ENCODE peak calls at places on chromosome 14, in seven cellular contexts. One of them, this sample, is unnamed. For H3K27me3, the result is how much of the 10 kb centered on the place peaks cover.

GRCh38 chr14:89493877-89494634 is 77.0 kb upstream of the FOXN3 start:
- DNase-seq in HCT116: no peak
- DNase-seq in effector memory CD4-positive, alpha-beta T cell: no peak
- DNase-seq in pancreas: no peak
- DNase-seq in breast epithelium: no peak
- DNase-seq in naive thymus-derived CD4-positive, alpha-beta T cell: no peak
- DNase-seq in brain microvascular endothelial cell: peak
- DNase-seq in this sample: no peak

GRCh38 chr14:92645841-92646478 is 102.5 kb downstream of the LGMN start:
- DNase-seq in brain microvascular endothelial cell: no peak
- DNase-seq in naive thymus-derived CD4-positive, alpha-beta T cell: no peak
- DNase-seq in pancreas: no peak
- DNase-seq in breast epithelium: no peak
- DNase-seq in HCT116: no peak
- DNase-seq in effector memory CD4-positive, alpha-beta T cell: no peak
- DNase-seq in this sample: no peak

GRCh38 chr14:24171422-24172260 is at the start of gene REC8:
- DNase-seq in effector memory CD4-positive, alpha-beta T cell: peak
- DNase-seq in pancreas: peak
- DNase-seq in brain microvascular endothelial cell: peak
- DNase-seq in HCT116: no peak
- DNase-seq in naive thymus-derived CD4-positive, alpha-beta T cell: peak
- DNase-seq in breast epithelium: no peak
- DNase-seq in this sample: no peak

GRCh38 chr14:61387076-61387475 is 65.7 kb downstream of the PRKCH start:
- DNase-seq in naive thymus-derived CD4-positive, alpha-beta T cell: no peak
- DNase-seq in HCT116: no peak
- DNase-seq in pancreas: no peak
- DNase-seq in effector memory CD4-positive, alpha-beta T cell: no peak
- DNase-seq in breast epithelium: no peak
- DNase-seq in brain microvascular endothelial cell: no peak
- DNase-seq in this sample: no peak

GRCh38 chr14:71322660-71323250 is 415.5 kb downstream of the PCNX1 start:
- DNase-seq in effector memory CD4-positive, alpha-beta T cell: no peak
- DNase-seq in naive thymus-derived CD4-positive, alpha-beta T cell: peak
- DNase-seq in pancreas: no peak
- DNase-seq in HCT116: no peak
- DNase-seq in brain microvascular endothelial cell: peak
- DNase-seq in breast epithelium: no peak
- DNase-seq in this sample: no peak

GRCh38 chr14:56002876-56003625 is 115.2 kb upstream of the PELI2 start:
- DNase-seq in breast epithelium: no peak
- DNase-seq in HCT116: no peak
- DNase-seq in pancreas: no peak
- DNase-seq in brain microvascular endothelial cell: no peak
- DNase-seq in naive thymus-derived CD4-positive, alpha-beta T cell: peak
- DNase-seq in effector memory CD4-positive, alpha-beta T cell: peak
- DNase-seq in this sample: no peak

GRCh38 chr14:54549862-54550261 is 17.1 kb upstream of the SAMD4A start:
- DNase-seq in brain microvascular endothelial cell: no peak
- DNase-seq in effector memory CD4-positive, alpha-beta T cell: no peak
- DNase-seq in HCT116: no peak
- DNase-seq in breast epithelium: no peak
- DNase-seq in pancreas: no peak
- DNase-seq in naive thymus-derived CD4-positive, alpha-beta T cell: no peak
- DNase-seq in this sample: no peak

GRCh38 chr14:81400852-81401251 is 728 bp upstream of the STON2 start:
- DNase-seq in pancreas: no peak
- DNase-seq in brain microvascular endothelial cell: peak
- DNase-seq in breast epithelium: peak
- DNase-seq in naive thymus-derived CD4-positive, alpha-beta T cell: no peak
- DNase-seq in effector memory CD4-positive, alpha-beta T cell: no peak
- DNase-seq in HCT116: peak
- DNase-seq in this sample: peak

GRCh38 chr14:91350813-91351507 is 66.7 kb downstream of the CCDC88C start:
- DNase-seq in brain microvascular endothelial cell: peak
- DNase-seq in breast epithelium: no peak
- DNase-seq in HCT116: no peak
- DNase-seq in pancreas: no peak
- DNase-seq in effector memory CD4-positive, alpha-beta T cell: peak
- DNase-seq in naive thymus-derived CD4-positive, alpha-beta T cell: peak
- DNase-seq in this sample: no peak

GRCh38 chr14:30861200-30861599 is 13.2 kb upstream of the COCH start:
- DNase-seq in pancreas: no peak
- DNase-seq in effector memory CD4-positive, alpha-beta T cell: no peak
- DNase-seq in brain microvascular endothelial cell: no peak
- DNase-seq in naive thymus-derived CD4-positive, alpha-beta T cell: no peak
- DNase-seq in breast epithelium: no peak
- DNase-seq in HCT116: no peak
- DNase-seq in this sample: no peak

GRCh38 chr14:51203881-51204280 is 36.2 kb upstream of the TMX1 start:
- DNase-seq in HCT116: no peak
- DNase-seq in effector memory CD4-positive, alpha-beta T cell: no peak
- DNase-seq in pancreas: no peak
- DNase-seq in naive thymus-derived CD4-positive, alpha-beta T cell: no peak
- DNase-seq in brain microvascular endothelial cell: no peak
- DNase-seq in breast epithelium: no peak
- DNase-seq in this sample: no peak

GRCh38 chr14:69056389-69056788 is 77.3 kb upstream of the ACTN1 start:
- DNase-seq in breast epithelium: no peak
- DNase-seq in naive thymus-derived CD4-positive, alpha-beta T cell: peak
- DNase-seq in HCT116: peak
- DNase-seq in brain microvascular endothelial cell: peak
- DNase-seq in effector memory CD4-positive, alpha-beta T cell: no peak
- DNase-seq in pancreas: no peak
- DNase-seq in this sample: no peak

GRCh38 chr14:31897581-31898186 is 179.4 kb upstream of the ARHGAP5 start:
- DNase-seq in naive thymus-derived CD4-positive, alpha-beta T cell: no peak
- DNase-seq in HCT116: no peak
- DNase-seq in effector memory CD4-positive, alpha-beta T cell: no peak
- DNase-seq in pancreas: no peak
- DNase-seq in brain microvascular endothelial cell: no peak
- DNase-seq in breast epithelium: no peak
- DNase-seq in this sample: no peak

GRCh38 chr14:93040443-93040842 is 75.3 kb downstream of the ITPK1 start:
- DNase-seq in naive thymus-derived CD4-positive, alpha-beta T cell: no peak
- DNase-seq in breast epithelium: no peak
- DNase-seq in HCT116: no peak
- DNase-seq in pancreas: peak
- DNase-seq in brain microvascular endothelial cell: no peak
- DNase-seq in effector memory CD4-positive, alpha-beta T cell: no peak
- DNase-seq in this sample: peak

GRCh38 chr14:33737446-33737845 is 213.4 kb downstream of the EGLN3 start:
- DNase-seq in breast epithelium: no peak
- DNase-seq in effector memory CD4-positive, alpha-beta T cell: no peak
- DNase-seq in naive thymus-derived CD4-positive, alpha-beta T cell: no peak
- DNase-seq in pancreas: no peak
- DNase-seq in brain microvascular endothelial cell: peak
- DNase-seq in HCT116: no peak
- DNase-seq in this sample: no peak

GRCh38 chr14:99688210-99688581 is 4.1 kb downstream of the CYP46A1 start:
- DNase-seq in breast epithelium: peak
- DNase-seq in brain microvascular endothelial cell: no peak
- DNase-seq in HCT116: no peak
- DNase-seq in naive thymus-derived CD4-positive, alpha-beta T cell: no peak
- DNase-seq in effector memory CD4-positive, alpha-beta T cell: no peak
- DNase-seq in pancreas: no peak
- DNase-seq in this sample: no peak

GRCh38 chr14:61452452-61452851 is 131.1 kb downstream of the PRKCH start:
- DNase-seq in brain microvascular endothelial cell: no peak
- DNase-seq in HCT116: no peak
- DNase-seq in naive thymus-derived CD4-positive, alpha-beta T cell: peak
- DNase-seq in effector memory CD4-positive, alpha-beta T cell: peak
- DNase-seq in pancreas: no peak
- DNase-seq in breast epithelium: no peak
- DNase-seq in this sample: no peak

GRCh38 chr14:68444449-68445168 is 348.3 kb downstream of the ZFP36L1 start:
- DNase-seq in breast epithelium: peak
- DNase-seq in effector memory CD4-positive, alpha-beta T cell: no peak
- DNase-seq in HCT116: no peak
- DNase-seq in naive thymus-derived CD4-positive, alpha-beta T cell: no peak
- DNase-seq in brain microvascular endothelial cell: no peak
- DNase-seq in pancreas: peak
- DNase-seq in this sample: peak

DNA sequence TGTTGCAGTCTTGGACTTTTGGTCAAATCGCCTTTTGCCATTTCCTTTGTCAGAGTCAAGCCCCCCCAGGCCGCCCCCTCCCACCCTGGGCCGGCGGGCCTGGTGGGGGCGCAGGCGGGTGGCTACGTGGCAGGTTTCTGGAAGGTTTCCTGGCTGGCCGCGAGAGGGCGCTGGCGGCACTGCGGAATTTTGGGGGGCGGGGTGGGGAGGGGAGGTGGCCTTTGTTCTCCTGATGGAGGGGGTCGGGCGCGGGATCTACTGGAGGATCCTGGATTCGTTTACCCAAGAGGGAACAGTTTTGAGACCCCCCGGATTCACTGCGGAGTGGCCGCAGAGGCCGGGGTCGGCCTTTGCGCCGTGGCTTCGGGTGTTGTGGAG is 1.2 kb downstream of the MEG3 start:
- DNase-seq in pancreas: no peak
- DNase-seq in brain microvascular endothelial cell: no peak
- DNase-seq in HCT116: no peak
- DNase-seq in naive thymus-derived CD4-positive, alpha-beta T cell: no peak
- DNase-seq in effector memory CD4-positive, alpha-beta T cell: no peak
- DNase-seq in breast epithelium: no peak
- DNase-seq in this sample: no peak
- H3K4me3 ChIP-seq in pancreas: peak
- H3K4me3 ChIP-seq in brain microvascular endothelial cell: peak
- H3K4me3 ChIP-seq in HCT116: no peak
- H3K4me3 ChIP-seq in naive thymus-derived CD4-positive, alpha-beta T cell: no peak
- H3K4me3 ChIP-seq in effector memory CD4-positive, alpha-beta T cell: no peak
- H3K4me3 ChIP-seq in breast epithelium: peak
- H3K4me3 ChIP-seq in this sample: peak

GRCh38 chr14:97218713-97219355 is 421.7 kb downstream of the VRK1 start:
- DNase-seq in pancreas: peak
- DNase-seq in HCT116: no peak
- DNase-seq in breast epithelium: no peak
- DNase-seq in effector memory CD4-positive, alpha-beta T cell: no peak
- DNase-seq in brain microvascular endothelial cell: no peak
- DNase-seq in naive thymus-derived CD4-positive, alpha-beta T cell: peak
- DNase-seq in this sample: no peak

GRCh38 chr14:97218336-97218712 is 421.1 kb downstream of the VRK1 start:
- DNase-seq in pancreas: no peak
- DNase-seq in breast epithelium: no peak
- DNase-seq in effector memory CD4-positive, alpha-beta T cell: no peak
- DNase-seq in HCT116: no peak
- DNase-seq in naive thymus-derived CD4-positive, alpha-beta T cell: peak
- DNase-seq in brain microvascular endothelial cell: no peak
- DNase-seq in this sample: no peak

GRCh38 chr14:97217094-97217885 is 420.1 kb downstream of the VRK1 start:
- DNase-seq in brain microvascular endothelial cell: no peak
- DNase-seq in HCT116: no peak
- DNase-seq in effector memory CD4-positive, alpha-beta T cell: no peak
- DNase-seq in breast epithelium: no peak
- DNase-seq in pancreas: no peak
- DNase-seq in naive thymus-derived CD4-positive, alpha-beta T cell: no peak
- DNase-seq in this sample: no peak

GRCh38 chr14:97221572-97221971 is 424.4 kb downstream of the VRK1 start:
- DNase-seq in effector memory CD4-positive, alpha-beta T cell: no peak
- DNase-seq in brain microvascular endothelial cell: no peak
- DNase-seq in naive thymus-derived CD4-positive, alpha-beta T cell: no peak
- DNase-seq in breast epithelium: no peak
- DNase-seq in pancreas: no peak
- DNase-seq in HCT116: no peak
- DNase-seq in this sample: no peak

GRCh38 chr14:97219356-97220017 is 422.3 kb downstream of the VRK1 start:
- DNase-seq in breast epithelium: no peak
- DNase-seq in effector memory CD4-positive, alpha-beta T cell: no peak
- DNase-seq in pancreas: no peak
- DNase-seq in brain microvascular endothelial cell: no peak
- DNase-seq in HCT116: no peak
- DNase-seq in naive thymus-derived CD4-positive, alpha-beta T cell: peak
- DNase-seq in this sample: no peak
- H3K27me3 ChIP-seq in breast epithelium: under half
- H3K27me3 ChIP-seq in effector memory CD4-positive, alpha-beta T cell: under half
- H3K27me3 ChIP-seq in pancreas: under half
- H3K27me3 ChIP-seq in brain microvascular endothelial cell: under half
- H3K27me3 ChIP-seq in HCT116: under half
- H3K27me3 ChIP-seq in naive thymus-derived CD4-positive, alpha-beta T cell: under half
- H3K27me3 ChIP-seq in this sample: under half

GRCh38 chr14:74942608-74943007 is 12.8 kb downstream of the PGF start:
- DNase-seq in effector memory CD4-positive, alpha-beta T cell: no peak
- DNase-seq in brain microvascular endothelial cell: no peak
- DNase-seq in pancreas: no peak
- DNase-seq in naive thymus-derived CD4-positive, alpha-beta T cell: peak
- DNase-seq in breast epithelium: no peak
- DNase-seq in HCT116: no peak
- DNase-seq in this sample: no peak
- H3K4me3 ChIP-seq in effector memory CD4-positive, alpha-beta T cell: no peak
- H3K4me3 ChIP-seq in brain microvascular endothelial cell: no peak
- H3K4me3 ChIP-seq in pancreas: no peak
- H3K4me3 ChIP-seq in naive thymus-derived CD4-positive, alpha-beta T cell: peak
- H3K4me3 ChIP-seq in breast epithelium: no peak
- H3K4me3 ChIP-seq in HCT116: no peak
- H3K4me3 ChIP-seq in this sample: no peak

GRCh38 chr14:59788176-59788575 is 82.4 kb downstream of the RTN1 start:
- DNase-seq in effector memory CD4-positive, alpha-beta T cell: no peak
- DNase-seq in pancreas: no peak
- DNase-seq in brain microvascular endothelial cell: no peak
- DNase-seq in naive thymus-derived CD4-positive, alpha-beta T cell: no peak
- DNase-seq in breast epithelium: no peak
- DNase-seq in HCT116: no peak
- DNase-seq in this sample: no peak
- H3K27me3 ChIP-seq in effector memory CD4-positive, alpha-beta T cell: under half
- H3K27me3 ChIP-seq in pancreas: under half
- H3K27me3 ChIP-seq in brain microvascular endothelial cell: under half
- H3K27me3 ChIP-seq in naive thymus-derived CD4-positive, alpha-beta T cell: under half
- H3K27me3 ChIP-seq in breast epithelium: under half
- H3K27me3 ChIP-seq in HCT116: under half
- H3K27me3 ChIP-seq in this sample: under half

DNA sequence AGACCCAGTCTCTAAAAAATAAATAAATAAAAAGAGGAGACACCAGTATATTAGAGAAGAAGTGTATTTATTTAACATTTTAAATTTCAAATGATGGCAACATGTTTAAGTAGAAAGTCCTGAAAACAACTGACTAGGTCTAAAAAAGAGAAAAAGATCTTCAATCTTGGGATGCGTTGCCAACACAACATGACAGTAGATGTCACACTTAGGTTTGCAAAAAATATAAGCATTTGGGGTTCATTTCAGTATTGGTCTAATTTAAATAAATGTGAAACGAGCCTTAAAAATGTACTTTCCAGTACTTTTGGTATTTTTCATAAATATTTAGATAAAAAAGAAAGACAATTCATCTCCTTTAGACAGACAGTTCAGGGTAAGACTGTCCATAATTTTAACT is 4.5 kb downstream of the C14orf93 start:
- DNase-seq in pancreas: no peak
- DNase-seq in brain microvascular endothelial cell: no peak
- DNase-seq in naive thymus-derived CD4-positive, alpha-beta T cell: no peak
- DNase-seq in effector memory CD4-positive, alpha-beta T cell: no peak
- DNase-seq in breast epithelium: no peak
- DNase-seq in HCT116: no peak
- DNase-seq in this sample: no peak
- H3K4me3 ChIP-seq in pancreas: no peak
- H3K4me3 ChIP-seq in brain microvascular endothelial cell: no peak
- H3K4me3 ChIP-seq in naive thymus-derived CD4-positive, alpha-beta T cell: no peak
- H3K4me3 ChIP-seq in effector memory CD4-positive, alpha-beta T cell: no peak
- H3K4me3 ChIP-seq in breast epithelium: no peak
- H3K4me3 ChIP-seq in HCT116: no peak
- H3K4me3 ChIP-seq in this sample: no peak